ENCODE peak calls at places on chromosomes 5 and 9, in five cellular contexts. V is body of pancreas, F is uterus, J is hepatocyte, G is astrocyte. D is an unnamed sample.

GRCh38 chr5:74282495-74282894 is 358.0 kb downstream of the ENC1 start:
- DNase-seq in F (no peak), G (no peak), J (no peak), V (no peak), D (no peak)

GRCh38 chr9:111726949-111727348 is 65.5 kb downstream of the GNG10 start:
- DNase-seq in F (no peak), G (no peak), V (no peak), J (no peak), D (no peak)

GRCh38 chr5:112174959-112175594 is 244.0 kb downstream of the EPB41L4A start:
- DNase-seq in G (no peak), V (peak), J (peak), F (peak), D (no peak)

GRCh38 chr9:93126825-93127368 is 7.2 kb downstream of the NINJ1 start:
- DNase-seq in F (peak), J (peak), V (no peak), G (no peak), D (no peak)

GRCh38 chr9:88425538-88425950 is 37.3 kb downstream of the SPIN1 start:
- DNase-seq in V (peak), J (peak), G (no peak), F (peak), D (no peak)

GRCh38 chr9:93390953-93391515 is 60.5 kb upstream of the FAM120A start:
- DNase-seq in V (no peak), F (no peak), G (no peak), J (no peak), D (no peak)

GRCh38 chr9:6415266-6415665 is 2.3 kb downstream of the UHRF2 start:
- DNase-seq in G (no peak), V (no peak), F (no peak), J (no peak), D (no peak)

GRCh38 chr9:92402359-92402758 is 2.0 kb downstream of the OGN start:
- DNase-seq in F (no peak), J (no peak), V (no peak), G (no peak), D (no peak)

GRCh38 chr5:122311400-122311887 is 593 bp upstream of the SNCAIP start:
- DNase-seq in J (no peak), V (no peak), G (no peak), F (peak), D (no peak)

GRCh38 chr5:82351754-82352145 is 73.6 kb upstream of the RPS23 start:
- DNase-seq in J (peak), F (no peak), G (peak), V (peak), D (no peak)

GRCh38 chr5:66958984-66959641 is 237.5 kb downstream of the CD180 start:
- DNase-seq in G (peak), F (peak), V (peak), J (peak), D (no peak)

GRCh38 chr5:9447691-9448090 is 98.2 kb downstream of the SEMA5A start:
- DNase-seq in V (no peak), J (no peak), F (no peak), G (no peak), D (no peak)

GRCh38 chr5:98994636-98995035 is 65.8 kb upstream of the CHD1 start:
- DNase-seq in V (no peak), G (no peak), J (peak), F (no peak), D (no peak)

GRCh38 chr5:116577064-116577788 is 2.6 kb upstream of the SEMA6A start:
- DNase-seq in V (no peak), F (no peak), G (no peak), J (no peak), D (no peak)

GRCh38 chr9:120867676-120868338 is 9.2 kb downstream of the PHF19 start:
- DNase-seq in G (no peak), J (no peak), V (no peak), F (no peak), D (no peak)

GRCh38 chr5:10323588-10324488 is 16.1 kb upstream of the CMBL start:
- DNase-seq in G (peak), J (no peak), F (no peak), V (no peak), D (no peak)

GRCh38 chr5:176394881-176395675 is 6.5 kb downstream of the HIGD2A start:
- DNase-seq in F (no peak), V (no peak), J (peak), G (no peak), D (no peak)

GRCh38 chr5:179568731-179569130 is 18.4 kb downstream of the RUFY1 start:
- DNase-seq in F (no peak), J (no peak), V (no peak), G (no peak), D (no peak)

GRCh38 chr5:136356747-136357469 is 8.4 kb downstream of the TRPC7 start:
- DNase-seq in G (no peak), J (no peak), V (no peak), F (no peak), D (no peak)

GRCh38 chr5:66989781-66990180 is 206.8 kb downstream of the CD180 start:
- DNase-seq in F (no peak), V (no peak), J (no peak), G (no peak), D (no peak)

GRCh38 chr5:66769839-66770617 is 173.8 kb downstream of the MAST4 start:
- DNase-seq in G (peak), F (peak), V (no peak), J (peak), D (no peak)

GRCh38 chr9:105690742-105691141 is 3.6 kb upstream of the TMEM38B start:
- DNase-seq in G (no peak), F (no peak), V (no peak), J (no peak), D (no peak)

GRCh38 chr5:141973871-141974595 is 5.1 kb downstream of the RNF14 start:
- DNase-seq in V (no peak), F (no peak), G (peak), J (no peak), D (no peak)

DNA sequence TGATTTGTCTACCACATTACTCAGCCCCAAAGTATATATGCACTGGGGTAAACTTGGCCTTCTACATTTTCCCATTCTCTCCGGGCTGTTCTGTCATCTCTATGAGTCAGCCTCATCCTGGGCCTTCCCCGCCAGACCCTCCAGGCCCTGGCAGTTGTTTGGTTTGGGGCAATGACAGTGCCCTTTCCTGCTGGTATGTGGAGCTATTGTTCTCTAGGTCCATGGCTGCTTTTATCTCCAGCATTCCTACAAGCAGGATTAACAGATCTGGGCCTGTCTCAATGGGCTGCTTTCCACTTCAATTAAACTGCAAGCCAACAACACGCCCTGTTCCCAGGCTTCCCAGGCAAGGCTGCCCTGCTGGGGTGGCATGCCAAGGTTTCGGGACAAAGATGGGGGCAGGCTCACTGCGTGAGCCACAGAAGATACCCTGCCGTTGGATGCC is 136.4 kb downstream of the SLIT3 start:
- DNase-seq in J (no peak), F (no peak), G (peak), V (peak), D (no peak)
- TF ChIP-seq CTCF in J (no peak), F (no peak), G (no peak), V (no peak), D (no peak)

DNA sequence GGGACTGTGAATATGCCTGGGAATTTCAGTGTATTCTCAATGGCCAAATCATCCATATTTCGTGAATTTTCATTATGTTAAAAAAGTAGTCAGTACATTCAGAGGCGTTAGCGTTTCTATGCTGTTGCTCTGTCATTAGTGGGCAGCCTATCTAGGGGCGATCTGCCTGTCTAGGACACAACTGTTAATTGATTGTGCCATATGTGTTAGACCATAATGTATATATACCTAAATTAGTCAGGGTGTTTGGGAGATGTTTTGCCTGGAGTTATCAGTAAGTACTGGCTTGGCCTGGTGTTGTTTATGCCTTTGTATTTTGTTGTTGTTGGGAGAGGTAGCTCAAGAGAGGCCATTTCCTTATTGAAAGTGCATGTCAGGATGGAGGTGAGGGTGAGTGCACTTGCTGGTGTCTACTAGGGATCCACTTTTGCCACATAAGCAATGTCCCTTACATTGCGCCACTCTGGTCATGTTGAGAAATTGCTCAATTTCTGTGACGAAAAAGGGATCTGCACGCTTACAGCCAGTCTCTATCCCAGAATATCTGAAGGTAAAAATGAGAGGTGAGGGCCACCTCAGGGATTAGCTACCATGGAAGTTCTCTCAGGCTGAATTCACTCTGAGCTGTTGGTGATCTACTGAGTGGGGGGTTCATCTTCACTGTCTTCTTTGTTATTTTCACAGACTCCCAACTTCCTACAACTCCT is 123.3 kb downstream of the ST8SIA4 start:
- DNase-seq in V (peak), J (no peak), G (no peak), F (no peak), D (peak)
- H3K27ac ChIP-seq in V (no peak), J (no peak), G (no peak), F (no peak), D (no peak)

DNA sequence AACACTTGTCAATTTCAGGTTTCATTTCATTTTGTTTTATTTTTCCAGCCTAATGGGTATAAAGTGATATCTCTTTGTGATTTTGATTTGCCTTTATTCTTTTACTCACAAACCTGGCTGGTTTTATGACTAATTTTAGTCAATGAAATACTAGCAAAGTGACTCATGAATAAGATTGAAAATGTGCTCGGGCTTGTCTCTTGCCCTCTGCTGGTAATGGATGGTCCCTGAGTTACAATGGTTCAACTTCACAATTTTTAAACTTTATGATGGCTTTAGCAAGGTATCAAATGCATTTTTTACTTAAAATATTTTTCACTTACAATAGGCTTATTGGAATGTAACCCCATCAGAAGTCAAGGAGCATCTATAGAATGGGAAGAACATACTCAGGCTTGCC is 431.4 kb upstream of the CCNG1 start:
- DNase-seq in F (no peak), G (no peak), J (no peak), V (no peak), D (no peak)
- TF ChIP-seq CTCF in F (no peak), G (peak), J (peak), V (no peak), D (no peak)

GRCh38 chr5:1514027-1514818 is 9.5 kb downstream of the LPCAT1 start:
- DNase-seq in V (peak), J (no peak), G (no peak), F (peak), D (peak)
- H3K27ac ChIP-seq in V (no peak), J (peak), G (no peak), F (no peak), D (no peak)

DNA sequence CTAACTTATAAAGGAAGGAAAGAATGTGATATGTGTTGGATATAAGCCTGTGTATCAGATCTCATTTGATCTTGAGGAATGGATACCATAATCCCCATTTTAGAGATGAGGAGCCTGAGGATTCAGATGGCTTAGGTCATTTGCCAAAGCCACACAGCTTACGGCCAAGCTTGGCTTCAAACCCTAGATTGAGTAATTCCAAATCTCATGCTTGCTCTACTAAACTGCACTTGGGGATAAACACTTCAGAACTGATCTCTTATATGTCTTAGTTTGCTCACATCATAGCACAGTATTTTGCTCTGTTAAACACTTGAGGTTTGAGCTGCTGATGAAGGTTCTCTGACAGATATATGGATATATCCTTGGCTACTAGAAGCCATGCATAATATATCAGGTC is 504.4 kb downstream of the NTRK2 start:
- DNase-seq in F (no peak), J (no peak), G (no peak), V (no peak), D (no peak)
- TF ChIP-seq CTCF in F (no peak), J (no peak), G (no peak), V (no peak), D (no peak)